ENCODE peak calls at places on chromosomes 11 and 22, in six cellular contexts. One of them, this sample, is unnamed.

GRCh38 chr22:36644333-36644757 is 59.2 kb downstream of the CACNG2 start:
- DNase-seq in trophoblast cell: peak; percentile 59
- DNase-seq in H1: peak; percentile 65
- DNase-seq in H9: peak; percentile 69
- DNase-seq in mesenchymal stem cell: peak; percentile 92
- DNase-seq in neuronal stem cell: peak; percentile 82
- DNase-seq in this sample: peak; percentile 92

GRCh38 chr11:135033545-135033944 is 621.5 kb upstream of the B3GAT1 start:
- DNase-seq in neuronal stem cell: peak; percentile 47
- DNase-seq in mesenchymal stem cell: no peak
- DNase-seq in H1: peak; percentile 61
- DNase-seq in H9: peak; percentile 79
- DNase-seq in trophoblast cell: no peak
- DNase-seq in this sample: no peak

GRCh38 chr11:78562398-78562797 is 12.3 kb downstream of the NARS2 start:
- DNase-seq in H9: no peak
- DNase-seq in H1: no peak
- DNase-seq in trophoblast cell: peak; percentile 28
- DNase-seq in mesenchymal stem cell: peak; percentile 40
- DNase-seq in neuronal stem cell: no peak
- DNase-seq in this sample: peak; percentile 75

GRCh38 chr22:30217698-30218565 is 28.6 kb downstream of the LIF start:
- DNase-seq in trophoblast cell: no peak
- DNase-seq in neuronal stem cell: no peak
- DNase-seq in H1: no peak
- DNase-seq in mesenchymal stem cell: no peak
- DNase-seq in H9: no peak
- DNase-seq in this sample: no peak

GRCh38 chr11:67633758-67634365 is 4.1 kb upstream of the NUDT8 start:
- DNase-seq in trophoblast cell: no peak
- DNase-seq in H9: peak; percentile 36
- DNase-seq in H1: no peak
- DNase-seq in mesenchymal stem cell: no peak
- DNase-seq in neuronal stem cell: no peak
- DNase-seq in this sample: no peak

GRCh38 chr22:27213766-27214581 is 556.6 kb downstream of the MIAT start:
- DNase-seq in mesenchymal stem cell: peak; percentile 70
- DNase-seq in neuronal stem cell: no peak
- DNase-seq in trophoblast cell: no peak
- DNase-seq in H9: peak; percentile 9
- DNase-seq in H1: no peak
- DNase-seq in this sample: peak; percentile 55

GRCh38 chr22:50497093-50497492 is 10.4 kb downstream of the LMF2 start:
- DNase-seq in H9: no peak
- DNase-seq in neuronal stem cell: no peak
- DNase-seq in trophoblast cell: no peak
- DNase-seq in mesenchymal stem cell: no peak
- DNase-seq in H1: no peak
- DNase-seq in this sample: no peak

GRCh38 chr11:57597971-57598830 is 716 bp downstream of the SERPING1 start:
- DNase-seq in neuronal stem cell: peak; percentile 97
- DNase-seq in mesenchymal stem cell: peak; percentile 42
- DNase-seq in H9: peak; percentile 94
- DNase-seq in H1: peak; percentile 87
- DNase-seq in trophoblast cell: peak; percentile 86
- DNase-seq in this sample: peak; percentile 24

GRCh38 chr11:86152006-86152862 is 83.3 kb upstream of the PICALM start:
- DNase-seq in trophoblast cell: peak; percentile 38
- DNase-seq in H9: no peak
- DNase-seq in mesenchymal stem cell: no peak
- DNase-seq in H1: no peak
- DNase-seq in neuronal stem cell: no peak
- DNase-seq in this sample: peak; percentile 53

GRCh38 chr22:44181912-44182590 is 1.3 kb downstream of the PARVG start:
- DNase-seq in mesenchymal stem cell: no peak
- DNase-seq in H1: no peak
- DNase-seq in H9: no peak
- DNase-seq in trophoblast cell: no peak
- DNase-seq in neuronal stem cell: no peak
- DNase-seq in this sample: no peak

GRCh38 chr11:127994736-127995135 is 592.6 kb downstream of the ETS1 start:
- DNase-seq in H9: no peak
- DNase-seq in neuronal stem cell: no peak
- DNase-seq in H1: no peak
- DNase-seq in trophoblast cell: no peak
- DNase-seq in mesenchymal stem cell: no peak
- DNase-seq in this sample: peak; percentile 69

GRCh38 chr22:27247691-27248434 is 553.7 kb downstream of the MN1 start:
- DNase-seq in trophoblast cell: no peak
- DNase-seq in neuronal stem cell: no peak
- DNase-seq in H1: no peak
- DNase-seq in mesenchymal stem cell: no peak
- DNase-seq in H9: no peak
- DNase-seq in this sample: no peak

GRCh38 chr22:38071421-38072321 is 12.3 kb downstream of the SLC16A8 start:
- DNase-seq in trophoblast cell: no peak
- DNase-seq in mesenchymal stem cell: no peak
- DNase-seq in H9: no peak
- DNase-seq in H1: no peak
- DNase-seq in neuronal stem cell: no peak
- DNase-seq in this sample: no peak
- H3K4ac ChIP-seq in trophoblast cell: no peak overlapping the region
- H3K4ac ChIP-seq in mesenchymal stem cell: no peak overlapping the region
- H3K4ac ChIP-seq in H9: no peak overlapping the region
- H3K4ac ChIP-seq in H1: no peak overlapping the region
- H3K4ac ChIP-seq in neuronal stem cell: no peak overlapping the region
- H3K4ac ChIP-seq in this sample: no peak overlapping the region

GRCh38 chr11:111419641-111420327 is 40.7 kb upstream of the POU2AF1 start:
- DNase-seq in trophoblast cell: no peak
- DNase-seq in H1: no peak
- DNase-seq in mesenchymal stem cell: no peak
- DNase-seq in neuronal stem cell: no peak
- DNase-seq in H9: no peak
- DNase-seq in this sample: no peak

GRCh38 chr11:111419181-111419580 is 40.1 kb upstream of the POU2AF1 start:
- DNase-seq in H9: no peak
- DNase-seq in H1: no peak
- DNase-seq in neuronal stem cell: no peak
- DNase-seq in trophoblast cell: no peak
- DNase-seq in mesenchymal stem cell: no peak
- DNase-seq in this sample: no peak

GRCh38 chr11:111422494-111423249 is 43.6 kb upstream of the POU2AF1 start:
- DNase-seq in H9: peak; percentile 88
- DNase-seq in mesenchymal stem cell: peak; percentile 33
- DNase-seq in neuronal stem cell: peak; percentile 61
- DNase-seq in H1: peak; percentile 87
- DNase-seq in trophoblast cell: peak; percentile 9
- DNase-seq in this sample: peak; percentile 26

GRCh38 chr11:111423250-111423615 is 44.2 kb upstream of the POU2AF1 start:
- DNase-seq in trophoblast cell: no peak
- DNase-seq in H1: no peak
- DNase-seq in mesenchymal stem cell: no peak
- DNase-seq in neuronal stem cell: no peak
- DNase-seq in H9: no peak
- DNase-seq in this sample: no peak

DNA sequence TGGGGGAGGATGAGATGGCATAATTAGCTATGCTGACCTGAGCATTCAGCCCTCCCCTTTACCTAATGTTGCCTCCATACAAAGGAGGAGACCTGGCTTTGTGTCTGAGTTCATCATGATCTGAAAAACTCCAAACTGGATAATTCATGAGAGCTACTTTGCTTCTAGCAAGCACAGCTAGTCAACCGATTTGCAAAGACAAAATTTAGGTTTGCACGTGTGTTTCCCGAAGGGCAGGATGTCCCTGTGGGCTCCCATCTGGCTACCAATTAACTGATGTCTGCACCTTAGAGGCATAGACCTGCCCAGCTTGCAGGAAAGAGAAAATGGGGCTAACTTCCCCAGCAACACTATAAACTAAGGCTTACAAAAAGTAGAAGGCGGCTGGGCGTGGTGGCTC is 42.2 kb upstream of the POU2AF1 start:
- DNase-seq in H1: no peak
- DNase-seq in trophoblast cell: no peak
- DNase-seq in neuronal stem cell: no peak
- DNase-seq in H9: no peak
- DNase-seq in mesenchymal stem cell: no peak
- DNase-seq in this sample: no peak
- H4K91ac ChIP-seq in H1: no peak overlapping the region
- H4K91ac ChIP-seq in trophoblast cell: no peak overlapping the region
- H4K91ac ChIP-seq in neuronal stem cell: no peak overlapping the region
- H4K91ac ChIP-seq in H9: no peak overlapping the region
- H4K91ac ChIP-seq in mesenchymal stem cell: no peak overlapping the region
- H4K91ac ChIP-seq in this sample: no peak overlapping the region

DNA sequence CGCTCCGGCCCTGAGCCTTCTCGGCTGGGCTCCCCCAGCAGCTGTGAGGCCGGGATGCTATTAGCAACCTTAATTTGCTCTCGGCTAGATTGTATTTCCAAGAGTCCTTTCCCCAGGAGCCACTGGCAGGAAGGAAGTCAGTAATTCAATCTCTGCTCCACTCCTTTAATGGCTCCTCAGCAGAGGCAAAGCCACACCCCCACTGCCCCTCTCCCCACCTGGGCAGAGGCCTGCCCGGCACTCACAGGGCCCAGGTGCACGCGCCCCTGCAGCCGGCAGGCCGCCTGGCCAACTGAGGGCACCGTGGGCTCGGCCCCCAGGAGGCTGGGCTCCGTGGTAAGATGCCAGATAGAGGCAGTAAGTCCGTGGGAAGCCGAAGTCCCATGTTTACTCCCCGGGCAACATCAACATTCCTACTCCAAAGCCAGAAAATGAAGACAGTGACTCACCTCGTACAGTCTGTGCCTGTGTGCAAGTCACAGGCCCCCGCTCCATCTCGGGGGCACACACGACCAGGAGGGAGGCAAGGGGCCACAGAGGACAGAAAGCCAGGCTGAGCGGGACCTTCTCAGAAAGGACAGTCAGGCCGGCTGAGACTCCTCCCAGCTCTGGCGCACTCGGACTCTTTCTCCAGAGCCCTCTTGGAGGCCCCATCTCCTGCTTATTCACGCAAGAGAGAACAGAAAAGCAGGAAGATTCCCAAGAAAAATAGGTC is 5.1 kb downstream of the IGSF9B start:
- DNase-seq in neuronal stem cell: no peak
- DNase-seq in mesenchymal stem cell: no peak
- DNase-seq in H1: peak; percentile 71
- DNase-seq in trophoblast cell: no peak
- DNase-seq in H9: peak; percentile 81
- DNase-seq in this sample: peak; percentile 4
- H3K4ac ChIP-seq in neuronal stem cell: no peak overlapping the region
- H3K4ac ChIP-seq in mesenchymal stem cell: no peak overlapping the region
- H3K4ac ChIP-seq in H1: peak overlapping the region; percentile 96
- H3K4ac ChIP-seq in trophoblast cell: no peak overlapping the region
- H3K4ac ChIP-seq in H9: no peak overlapping the region
- H3K4ac ChIP-seq in this sample: no peak overlapping the region

DNA sequence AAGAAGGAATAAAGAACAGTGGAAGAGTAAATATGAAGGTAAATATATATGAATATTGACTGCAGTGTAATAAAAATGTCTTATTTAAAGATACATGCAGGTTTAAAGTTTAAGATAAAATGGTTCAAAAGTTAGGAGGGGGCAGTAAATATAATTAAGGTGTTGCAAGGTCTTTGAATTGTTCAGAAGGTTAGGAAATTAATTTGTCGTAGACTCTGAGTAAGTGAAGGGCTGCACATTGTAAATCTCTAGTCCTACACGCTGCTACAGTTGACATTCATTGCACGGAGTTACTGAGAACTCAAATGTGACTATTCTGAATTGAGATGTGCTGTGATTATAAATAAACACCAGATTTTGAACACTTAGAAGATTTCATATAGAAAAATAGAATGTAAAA is 69.8 kb upstream of the PRODH start:
- DNase-seq in mesenchymal stem cell: no peak
- DNase-seq in H9: no peak
- DNase-seq in neuronal stem cell: no peak
- DNase-seq in H1: no peak
- DNase-seq in trophoblast cell: no peak
- DNase-seq in this sample: no peak
- H4K91ac ChIP-seq in mesenchymal stem cell: no peak overlapping the region
- H4K91ac ChIP-seq in H9: no peak overlapping the region
- H4K91ac ChIP-seq in neuronal stem cell: no peak overlapping the region
- H4K91ac ChIP-seq in H1: no peak overlapping the region
- H4K91ac ChIP-seq in trophoblast cell: no peak overlapping the region
- H4K91ac ChIP-seq in this sample: no peak overlapping the region

GRCh38 chr11:45412521-45412920 is 126.4 kb upstream of the SYT13 start:
- DNase-seq in neuronal stem cell: no peak
- DNase-seq in H1: peak; percentile 51
- DNase-seq in mesenchymal stem cell: no peak
- DNase-seq in H9: no peak
- DNase-seq in trophoblast cell: no peak
- DNase-seq in this sample: no peak

GRCh38 chr11:45412033-45412432 is 125.9 kb upstream of the SYT13 start:
- DNase-seq in mesenchymal stem cell: peak; percentile 24
- DNase-seq in neuronal stem cell: no peak
- DNase-seq in H9: peak; percentile 37
- DNase-seq in trophoblast cell: no peak
- DNase-seq in H1: peak; percentile 56
- DNase-seq in this sample: no peak

GRCh38 chr11:45414082-45414481 is 127.9 kb upstream of the SYT13 start:
- DNase-seq in mesenchymal stem cell: no peak
- DNase-seq in H9: no peak
- DNase-seq in trophoblast cell: no peak
- DNase-seq in neuronal stem cell: no peak
- DNase-seq in H1: no peak
- DNase-seq in this sample: no peak

GRCh38 chr11:45411221-45411946 is 125.2 kb upstream of the SYT13 start:
- DNase-seq in trophoblast cell: no peak
- DNase-seq in mesenchymal stem cell: peak; percentile 42
- DNase-seq in neuronal stem cell: no peak
- DNase-seq in H1: no peak
- DNase-seq in H9: peak; percentile 38
- DNase-seq in this sample: peak; percentile 25

DNA sequence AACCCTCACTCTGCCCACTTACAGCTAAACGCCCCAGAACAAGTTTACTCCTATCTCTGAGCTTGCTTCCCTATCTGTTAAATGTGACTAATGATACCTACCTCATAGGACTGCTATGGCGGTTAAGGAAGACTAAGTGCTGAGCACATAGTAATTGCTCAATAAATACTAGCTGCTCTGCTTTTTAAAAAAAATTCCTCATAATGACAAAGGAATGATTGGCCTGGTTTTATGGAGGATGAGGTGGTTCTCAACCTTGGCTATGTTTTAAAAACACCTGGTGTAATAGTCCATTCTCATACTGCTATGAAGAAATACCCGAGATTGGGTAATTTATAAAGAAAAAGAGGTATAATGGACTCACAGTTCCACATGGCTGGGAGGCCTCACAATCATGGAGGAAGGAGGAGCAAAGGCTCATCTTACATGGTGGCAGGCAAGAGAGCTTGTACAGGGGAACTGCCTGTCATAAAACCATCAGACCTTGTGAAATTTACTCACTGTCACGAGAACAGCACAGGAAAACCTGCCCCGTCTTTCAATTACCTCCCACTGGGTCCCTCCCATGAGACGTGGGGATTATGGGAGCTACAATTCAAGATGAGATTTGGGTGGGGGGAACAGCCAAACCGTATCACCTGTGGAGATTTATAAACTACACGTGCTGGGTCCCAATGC is 127.2 kb upstream of the SYT13 start:
- DNase-seq in neuronal stem cell: no peak
- DNase-seq in H9: no peak
- DNase-seq in mesenchymal stem cell: no peak
- DNase-seq in trophoblast cell: peak; percentile 33
- DNase-seq in H1: no peak
- DNase-seq in this sample: no peak
- H3K4ac ChIP-seq in neuronal stem cell: no peak overlapping the region
- H3K4ac ChIP-seq in H9: no peak overlapping the region
- H3K4ac ChIP-seq in mesenchymal stem cell: no peak overlapping the region
- H3K4ac ChIP-seq in trophoblast cell: no peak overlapping the region
- H3K4ac ChIP-seq in H1: peak overlapping the region; percentile 74
- H3K4ac ChIP-seq in this sample: no peak overlapping the region

GRCh38 chr11:60785136-60785535 is at the start of gene MS4A10:
- DNase-seq in neuronal stem cell: no peak
- DNase-seq in H9: no peak
- DNase-seq in H1: no peak
- DNase-seq in mesenchymal stem cell: no peak
- DNase-seq in trophoblast cell: no peak
- DNase-seq in this sample: no peak
- H4K91ac ChIP-seq in neuronal stem cell: no peak within 1 kb of the TSS
- H4K91ac ChIP-seq in H9: no peak within 1 kb of the TSS
- H4K91ac ChIP-seq in H1: no peak within 1 kb of the TSS
- H4K91ac ChIP-seq in mesenchymal stem cell: no peak within 1 kb of the TSS
- H4K91ac ChIP-seq in trophoblast cell: no peak within 1 kb of the TSS
- H4K91ac ChIP-seq in this sample: no peak within 1 kb of the TSS

This sample was measured in IMR-90.